ENCODE peak calls at places on chromosomes 6 and 20, in four cellular contexts. H is mesendoderm, G is mesenchymal stem cell, A is A673. D is an unnamed sample.

GRCh38 chr6:71496018-71496800 is 207.6 kb downstream of the OGFRL1 start:
- DNase-seq in G (peak), A (no peak), H (no peak), D (no peak)

GRCh38 chr6:125781307-125781868 is 9.4 kb upstream of the NCOA7 start:
- DNase-seq in H (no peak), A (peak), G (no peak), D (no peak)

GRCh38 chr6:125780540-125781306 is 10.0 kb upstream of the NCOA7 start:
- DNase-seq in G (peak), H (peak), A (peak), D (peak)

GRCh38 chr6:41056768-41057490 is 3.9 kb downstream of the APOBEC2 start:
- DNase-seq in A (no peak), G (no peak), H (no peak), D (no peak)

GRCh38 chr20:34815636-34816035 is 9.8 kb downstream of the NCOA6 start:
- DNase-seq in H (no peak), A (no peak), G (peak), D (no peak)

GRCh38 chr20:42749548-42749947 is 440.2 kb downstream of the PTPRT start:
- DNase-seq in A (peak), H (peak), G (no peak), D (no peak)

GRCh38 chr6:117908246-117909107 is 1.4 kb downstream of the SLC35F1 start:
- DNase-seq in A (peak), G (no peak), H (peak), D (no peak)

GRCh38 chr20:45370571-45371204 is 7.4 kb downstream of the TP53TG5 start:
- DNase-seq in H (no peak), A (no peak), G (no peak), D (no peak)

GRCh38 chr6:40852667-40853383 is 186.2 kb downstream of the UNC5CL start:
- DNase-seq in G (peak), A (peak), H (peak), D (no peak)

GRCh38 chr6:66068907-66069306 is 361.9 kb upstream of the EYS start:
- DNase-seq in H (no peak), G (no peak), A (no peak), D (no peak)

GRCh38 chr20:10622657-10623418 is 51.0 kb downstream of the JAG1 start:
- DNase-seq in G (peak), A (no peak), H (no peak), D (no peak)

GRCh38 chr6:37433657-37434271 is 743 bp downstream of the CMTR1 start:
- DNase-seq in A (peak), G (peak), H (peak), D (no peak)

GRCh38 chr20:35669221-35669620 is 4.5 kb upstream of the CPNE1 start:
- DNase-seq in H (no peak), G (no peak), A (no peak), D (no peak)

GRCh38 chr6:131819507-131820228 is 11.8 kb downstream of the ENPP1 start:
- DNase-seq in A (peak), H (no peak), G (peak), D (no peak)

GRCh38 chr6:148593130-148593812 is 153.6 kb upstream of the UST start:
- DNase-seq in A (no peak), H (peak), G (peak), D (no peak)

GRCh38 chr6:19322691-19323470 is 514.3 kb upstream of the ID4 start:
- DNase-seq in G (no peak), A (peak), H (no peak), D (no peak)

GRCh38 chr6:126804255-126805064 is 314.0 kb upstream of the RSPO3 start:
- DNase-seq in H (peak), A (peak), G (peak), D (peak)

GRCh38 chr6:158850807-158851115 is 31.6 kb upstream of the EZR start:
- DNase-seq in A (no peak), H (peak), G (no peak), D (no peak)
- H3K27ac ChIP-seq in A (no peak), H (no peak), G (no peak), D (no peak)

GRCh38 chr6:33905081-33905609 is 101.3 kb upstream of the MLN start:
- DNase-seq in H (no peak), A (no peak), G (no peak), D (no peak)
- H3K27ac ChIP-seq in H (no peak), A (no peak), G (no peak), D (no peak)

DNA sequence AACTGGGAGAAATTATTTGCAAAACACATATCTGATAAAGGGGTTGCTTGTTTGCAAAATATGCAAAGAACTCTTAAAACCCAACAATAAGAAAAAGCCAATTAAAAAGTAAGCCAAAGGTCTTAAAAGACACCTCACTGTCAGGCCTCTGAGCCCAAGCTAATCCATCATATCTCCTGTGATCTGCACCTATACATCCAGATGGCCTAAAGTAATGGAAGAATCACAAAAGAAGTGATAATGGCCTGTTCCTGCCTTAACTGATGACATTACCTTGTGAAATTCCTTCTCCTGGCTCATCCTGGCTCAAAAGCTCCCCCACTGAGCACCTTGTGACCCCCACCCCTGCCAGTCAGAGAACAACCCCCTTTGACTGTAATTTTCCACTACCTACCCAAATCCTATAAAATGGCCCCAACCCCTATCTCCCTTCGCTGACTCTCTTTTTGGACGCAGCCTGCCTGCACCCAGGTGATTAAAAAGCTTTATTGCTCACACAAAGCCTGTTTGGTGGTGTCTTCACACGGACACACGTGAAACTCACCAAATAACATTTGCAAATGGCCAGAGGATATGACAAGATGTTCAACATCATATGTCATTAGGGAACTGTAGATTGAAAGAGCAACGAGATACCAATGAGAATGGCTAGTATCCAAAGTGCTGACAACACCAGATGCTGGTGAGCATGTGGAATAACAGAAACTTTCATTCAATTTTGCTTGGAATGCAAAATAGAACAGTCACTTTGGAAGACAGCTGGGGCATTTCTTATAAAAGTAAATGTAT is 565.0 kb upstream of the ADGRB3 start:
- DNase-seq in A (no peak), H (peak), G (no peak), D (no peak)
- H3K27ac ChIP-seq in A (no peak), H (peak), G (no peak), D (no peak)

GRCh38 chr6:44665683-44666082 is 278.2 kb downstream of the CDC5L start:
- DNase-seq in G (no peak), A (no peak), H (no peak), D (no peak)
- H3K27ac ChIP-seq in G (no peak), A (no peak), H (no peak), D (no peak)

GRCh38 chr20:17936306-17936790 is 32.2 kb downstream of the SNX5 start:
- DNase-seq in H (no peak), G (peak), A (no peak), D (no peak)

GRCh38 chr20:17938889-17939619 is 29.5 kb downstream of the SNX5 start:
- DNase-seq in H (peak), G (peak), A (peak), D (no peak)

GRCh38 chr20:17935761-17936160 is 32.8 kb downstream of the SNX5 start:
- DNase-seq in G (no peak), A (no peak), H (no peak), D (no peak)

GRCh38 chr20:17935186-17935585 is 33.4 kb downstream of the SNX5 start:
- DNase-seq in H (no peak), G (peak), A (no peak), D (no peak)

DNA sequence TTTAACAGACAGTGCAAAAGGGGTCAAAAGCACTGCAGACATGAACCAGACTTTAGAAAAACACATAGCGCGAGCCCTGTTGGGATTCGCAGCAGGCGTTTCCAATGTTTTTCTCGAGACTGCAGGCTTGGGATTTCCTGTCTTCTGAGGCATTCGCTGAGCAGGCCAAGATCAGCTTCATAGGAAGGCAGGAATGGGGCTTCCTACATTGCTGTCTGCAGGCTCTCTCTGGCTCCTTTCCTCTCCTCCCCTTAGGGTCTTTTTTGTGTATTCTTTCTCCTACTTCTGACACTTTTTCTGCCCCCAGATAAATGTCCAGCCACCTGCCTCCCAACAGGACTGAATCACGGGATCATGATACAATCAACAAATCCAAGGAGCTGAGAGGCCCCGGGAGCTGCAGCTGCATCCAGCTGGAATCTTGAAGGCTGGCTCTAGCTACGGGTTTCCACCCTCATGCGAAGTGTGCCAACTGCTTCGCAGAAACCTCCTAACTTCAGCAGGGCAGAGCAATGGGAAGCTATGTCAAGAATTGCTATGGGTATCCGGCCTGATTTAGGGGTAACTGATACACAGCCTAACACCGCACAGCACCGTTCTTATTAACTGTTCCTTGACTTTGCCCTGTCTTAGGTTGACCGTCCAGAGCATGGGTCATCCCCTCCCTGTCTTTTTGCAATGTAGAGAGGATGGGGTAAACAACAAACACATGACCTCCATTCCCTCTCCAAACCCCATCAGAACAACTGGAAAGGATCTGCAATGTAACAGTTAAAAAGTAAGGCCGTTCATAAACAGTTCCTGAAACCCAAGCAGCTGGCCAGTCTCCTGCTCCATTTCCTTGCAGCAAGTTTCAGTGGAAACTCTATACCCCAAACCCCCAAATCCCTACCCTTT is 31.6 kb downstream of the SNX5 start:
- DNase-seq in H (peak), A (no peak), G (peak), D (no peak)
- H3K27ac ChIP-seq in H (no peak), A (no peak), G (peak), D (no peak)

D was measured in caudate nucleus.